ENCODE peak calls at places on chromosomes 12 and 14, in ten cellular contexts. L, C, A, S, B, F, J, T, H and E are unnamed samples.

GRCh38 chr12:131869871-131870418 is 24.5 kb upstream of the ULK1 start:
- DNase-seq in L (no peak), C (peak), A (no peak), S (no peak), B (peak), F (no peak), J (no peak), T (no peak), H (no peak), E (peak)

GRCh38 chr12:80763874-80764273 is 47.2 kb downstream of the MYF5 start:
- DNase-seq in L (peak), C (peak), A (peak), S (no peak), B (no peak), F (no peak), J (no peak), T (no peak), H (peak), E (peak)

GRCh38 chr12:49637401-49637800 is 14.0 kb downstream of the PRPF40B start:
- DNase-seq in L (no peak), C (no peak), A (no peak), S (no peak), B (no peak), F (no peak), J (no peak), T (no peak), H (no peak), E (no peak)

GRCh38 chr14:32567543-32568384 is 238.7 kb downstream of the AKAP6 start:
- DNase-seq in L (no peak), C (no peak), A (no peak), S (no peak), B (no peak), F (no peak), J (no peak), T (no peak), H (no peak), E (no peak)

GRCh38 chr12:53047221-53048032 is 2.4 kb upstream of the TNS2 start:
- DNase-seq in L (no peak), C (peak), A (no peak), S (peak), B (no peak), F (peak), J (peak), T (peak), H (no peak), E (peak)

GRCh38 chr12:76259660-76260389 is 88.4 kb downstream of the BBS10 start:
- DNase-seq in L (no peak), C (peak), A (no peak), S (no peak), B (peak), F (no peak), J (no peak), T (no peak), H (no peak), E (no peak)

GRCh38 chr12:125340791-125341190 is 275.6 kb downstream of the AACS start:
- DNase-seq in L (peak), C (peak), A (no peak), S (no peak), B (peak), F (peak), J (no peak), T (no peak), H (no peak), E (no peak)

GRCh38 chr14:68927089-68927488 is 52.0 kb downstream of the ACTN1 start:
- DNase-seq in L (no peak), C (no peak), A (no peak), S (no peak), B (no peak), F (no peak), J (no peak), T (no peak), H (no peak), E (no peak)

GRCh38 chr14:48398675-48399282 is 723.4 kb upstream of the MDGA2 start:
- DNase-seq in L (no peak), C (no peak), A (peak), S (no peak), B (no peak), F (peak), J (no peak), T (no peak), H (peak), E (peak)

GRCh38 chr12:2772370-2772769 is 22.4 kb upstream of the FKBP4 start:
- DNase-seq in L (no peak), C (no peak), A (no peak), S (no peak), B (no peak), F (no peak), J (no peak), T (no peak), H (no peak), E (no peak)

GRCh38 chr12:32671930-32672785 is 6.9 kb upstream of the DNM1L start:
- DNase-seq in L (peak), C (peak), A (peak), S (no peak), B (peak), F (peak), J (no peak), T (no peak), H (peak), E (peak)

GRCh38 chr12:109624467-109624866 is 50.9 kb downstream of the MVK start:
- DNase-seq in L (no peak), C (no peak), A (no peak), S (no peak), B (no peak), F (no peak), J (no peak), T (no peak), H (no peak), E (no peak)

GRCh38 chr14:99182548-99183115 is 89.4 kb downstream of the BCL11B start:
- DNase-seq in L (no peak), C (no peak), A (no peak), S (no peak), B (no peak), F (peak), J (no peak), T (no peak), H (no peak), E (no peak)

GRCh38 chr12:63496654-63497053 is 171.6 kb downstream of the DPY19L2 start:
- DNase-seq in L (no peak), C (no peak), A (no peak), S (no peak), B (no peak), F (no peak), J (no peak), T (no peak), H (no peak), E (no peak)

GRCh38 chr12:119412811-119413794 is 78.6 kb downstream of the CCDC60 start:
- DNase-seq in L (peak), C (peak), A (peak), S (no peak), B (peak), F (peak), J (no peak), T (no peak), H (peak), E (peak)

GRCh38 chr14:74945852-74946658 is 9.3 kb downstream of the PGF start:
- DNase-seq in L (peak), C (no peak), A (peak), S (peak), B (no peak), F (peak), J (peak), T (peak), H (peak), E (peak)

GRCh38 chr14:30610719-30611388 is 11.3 kb upstream of the SCFD1 start:
- DNase-seq in L (peak), C (no peak), A (peak), S (no peak), B (no peak), F (peak), J (no peak), T (no peak), H (peak), E (no peak)